ENCODE peak calls at places on chromosomes 3 and 15, in four cellular contexts. K is HepG2; A is mammary epithelial cell; Z is CD8-positive, alpha-beta T cell. R is an unnamed sample.
A peak's percentile ranks its signal among the peaks of the same experiment; 100 is the strongest.

GRCh38 chr3:28103871-28104270 is 137.5 kb upstream of the CMC1 start:
- DNase-seq in K (no peak), Z (no peak), A (no peak), R (no peak)

GRCh38 chr15:68010366-68010765 is 43.7 kb upstream of the PIAS1 start:
- DNase-seq in K (no peak), Z (no peak), A (no peak), R (no peak)

GRCh38 chr3:134449277-134449676 is 36.5 kb downstream of the ANAPC13 start:
- DNase-seq in K (peak; percentile 56), A (peak; percentile 45), Z (no peak), R (no peak)

GRCh38 chr3:100782359-100782758 is 73.1 kb downstream of the TFG start:
- DNase-seq in K (no peak), Z (no peak), A (no peak), R (no peak)

GRCh38 chr15:73691398-73691797 is 7.2 kb downstream of the CD276 start:
- DNase-seq in Z (no peak), K (no peak), A (peak; percentile 80), R (peak; percentile 77)

GRCh38 chr15:100671858-100672543 is 69.6 kb downstream of the ASB7 start:
- DNase-seq in A (peak; percentile 49), K (peak; percentile 33), Z (no peak), R (no peak)

GRCh38 chr15:45114076-45114750 is at the start of the genes DUOX2 and DUOXA2:
- DNase-seq in A (no peak), Z (no peak), K (no peak), R (no peak)

GRCh38 chr15:33059184-33059583 is 135.3 kb downstream of the FMN1 start:
- DNase-seq in A (no peak), Z (no peak), K (no peak), R (no peak)

GRCh38 chr3:133479401-133479800 is 79.5 kb downstream of the BFSP2 start:
- DNase-seq in A (no peak), K (no peak), Z (no peak), R (no peak)

GRCh38 chr15:76342382-76343201 is 6.0 kb downstream of the ISL2 start:
- DNase-seq in A (no peak), K (no peak), Z (no peak), R (no peak)
- H3K4me1 ChIP-seq in A (peaks cover 21% of the 10 kb centered on the region), K (peaks cover 27% of the 10 kb centered on the region), Z (peaks cover 67% of the 10 kb centered on the region), R (peaks cover 67% of the 10 kb centered on the region)

GRCh38 chr15:40006003-40006402 is 33.0 kb downstream of the SRP14 start:
- DNase-seq in K (no peak), Z (no peak), A (no peak), R (no peak)

GRCh38 chr15:40006646-40007045 is 32.3 kb downstream of the SRP14 start:
- DNase-seq in A (no peak), Z (no peak), K (no peak), R (no peak)

GRCh38 chr15:40011303-40011702 is 27.7 kb downstream of the SRP14 start:
- DNase-seq in A (no peak), K (no peak), Z (no peak), R (no peak)

GRCh38 chr15:40010681-40011080 is 28.3 kb downstream of the SRP14 start:
- DNase-seq in Z (no peak), A (peak; percentile 78), K (no peak), R (no peak)

DNA sequence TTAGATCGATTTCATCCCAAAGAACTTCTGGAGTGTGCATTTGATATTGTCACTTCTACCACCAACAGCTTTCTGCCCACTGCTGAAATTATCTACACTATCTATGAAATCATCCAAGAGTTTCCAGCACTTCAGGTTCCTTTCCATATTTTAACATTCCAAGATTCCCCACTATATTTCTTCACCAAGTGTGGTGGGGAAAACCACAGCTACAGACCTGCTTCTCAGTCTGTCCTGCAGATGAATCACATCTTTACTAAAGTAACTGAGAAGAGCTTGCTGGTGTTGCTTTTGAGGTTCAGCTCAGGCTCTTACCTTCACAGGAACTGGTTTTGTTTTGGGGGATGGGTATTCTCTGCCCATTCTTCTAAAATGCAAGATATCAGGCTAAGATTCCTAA is 30.9 kb downstream of the SRP14 start:
- DNase-seq in Z (no peak), A (no peak), K (no peak), R (no peak)
- H3K4me1 ChIP-seq in Z (no peaks in the 10 kb centered on the region), A (peaks cover 5% of the 10 kb centered on the region), K (peaks cover 31% of the 10 kb centered on the region), R (no peaks in the 10 kb centered on the region)

GRCh38 chr3:43294975-43295374 is 8.6 kb downstream of the SNRK start:
- DNase-seq in K (peak; percentile 55), Z (no peak), A (no peak), R (no peak)

GRCh38 chr3:43296565-43296964 is 10.2 kb downstream of the SNRK start:
- DNase-seq in K (no peak), Z (peak; percentile 85), A (peak; percentile 39), R (no peak)

GRCh38 chr3:43298292-43298691 is 12.0 kb downstream of the SNRK start:
- DNase-seq in A (no peak), Z (no peak), K (no peak), R (no peak)

GRCh38 chr3:43302116-43302880 is 16.0 kb downstream of the SNRK start:
- DNase-seq in K (no peak), A (no peak), Z (no peak), R (no peak)

GRCh38 chr3:43298761-43299160 is 12.4 kb downstream of the SNRK start:
- DNase-seq in K (no peak), Z (peak; percentile 22), A (no peak), R (no peak)
- H3K4me1 ChIP-seq in K (peaks cover 41% of the 10 kb centered on the region), Z (peaks cover 90% of the 10 kb centered on the region), A (peaks cover 7% of the 10 kb centered on the region), R (peaks cover 64% of the 10 kb centered on the region)

DNA sequence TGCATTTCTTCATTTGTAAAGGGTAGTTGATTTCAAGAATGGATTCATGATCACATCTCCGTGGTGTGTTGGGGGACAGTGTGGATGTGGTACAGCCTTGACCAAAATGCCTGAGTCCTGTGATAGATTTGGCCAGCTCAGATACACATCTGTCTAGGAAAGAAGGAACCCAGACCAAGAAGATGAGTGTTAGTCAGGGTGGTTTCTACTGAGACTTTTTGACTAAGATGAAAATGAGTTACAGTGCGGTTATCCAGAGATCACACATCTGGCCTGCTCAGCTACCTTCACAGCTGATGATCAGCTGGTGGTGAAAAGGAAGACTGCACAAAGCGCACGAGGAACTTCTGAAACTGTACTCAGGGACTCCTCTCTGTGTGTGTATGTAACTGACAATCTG is 68.0 kb downstream of the FNDC3B start:
- DNase-seq in Z (peak; percentile 60), A (no peak), K (no peak), R (no peak)
- H3K4me1 ChIP-seq in Z (peaks cover 70% of the 10 kb centered on the region), A (peaks cover 53% of the 10 kb centered on the region), K (peaks cover 98% of the 10 kb centered on the region), R (peaks cover 58% of the 10 kb centered on the region)

GRCh38 chr15:92618121-92618520 is 37.5 kb downstream of the FAM174B start:
- DNase-seq in K (no peak), Z (no peak), A (no peak), R (peak; percentile 21)
- H3K4me1 ChIP-seq in K (peaks cover 32% of the 10 kb centered on the region), Z (no peaks in the 10 kb centered on the region), A (peaks cover 2% of the 10 kb centered on the region), R (peaks cover 18% of the 10 kb centered on the region)

GRCh38 chr3:81816473-81817260 is 55.2 kb upstream of the GBE1 start:
- DNase-seq in A (no peak), Z (no peak), K (no peak), R (no peak)
- H3K4me1 ChIP-seq in A (no peaks in the 10 kb centered on the region), Z (no peaks in the 10 kb centered on the region), K (peaks cover 9% of the 10 kb centered on the region), R (no peaks in the 10 kb centered on the region)

GRCh38 chr3:53230789-53231188 is 25.0 kb downstream of the TKT start:
- DNase-seq in Z (no peak), A (no peak), K (no peak), R (no peak)

GRCh38 chr3:53230041-53230621 is 25.7 kb downstream of the TKT start:
- DNase-seq in A (no peak), Z (no peak), K (no peak), R (no peak)

GRCh38 chr3:53227993-53228885 is 27.6 kb downstream of the TKT start:
- DNase-seq in K (no peak), Z (no peak), A (no peak), R (no peak)

GRCh38 chr3:53229171-53229570 is 26.7 kb downstream of the TKT start:
- DNase-seq in A (no peak), Z (no peak), K (no peak), R (no peak)

GRCh38 chr3:53229606-53230005 is 26.2 kb downstream of the TKT start:
- DNase-seq in K (no peak), Z (no peak), A (no peak), R (no peak)
- H3K4me1 ChIP-seq in K (peaks cover 27% of the 10 kb centered on the region), Z (no peaks in the 10 kb centered on the region), A (no peaks in the 10 kb centered on the region), R (no peaks in the 10 kb centered on the region)

DNA sequence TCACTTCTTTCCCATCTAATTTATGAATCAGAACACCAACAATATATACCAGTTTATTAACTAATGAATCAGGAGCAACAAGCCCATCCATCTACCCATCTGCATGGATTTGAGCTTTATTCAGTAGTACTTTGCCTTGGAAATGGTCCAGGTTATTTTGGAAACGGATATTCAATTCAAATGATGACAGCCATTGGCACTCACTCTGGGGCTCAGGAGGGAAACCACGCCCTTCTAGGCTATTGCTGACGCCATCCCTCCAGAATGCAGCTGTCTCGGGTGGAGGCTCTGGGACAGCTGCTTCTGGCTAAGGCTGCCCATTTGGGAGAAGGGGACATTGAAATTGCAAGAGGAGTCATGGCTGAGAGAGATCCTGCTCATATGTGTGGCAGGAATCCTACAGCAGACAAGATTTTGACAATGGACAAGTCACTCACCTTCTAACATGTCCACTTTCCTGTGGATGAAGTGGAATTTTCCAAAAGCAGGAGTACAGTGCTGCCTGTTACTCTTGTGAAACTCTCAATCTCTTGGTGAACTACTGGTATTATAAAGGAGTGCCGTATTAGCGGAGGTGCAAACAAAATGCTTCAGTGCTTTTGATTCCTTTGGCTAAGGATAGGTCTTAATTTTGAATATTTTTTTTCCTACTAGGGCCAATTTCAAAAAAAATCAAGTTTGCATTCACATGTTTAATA is 29.3 kb upstream of the TRAK1 start:
- DNase-seq in A (peak; percentile 83), K (no peak), Z (no peak), R (peak; percentile 76)
- H3K4me1 ChIP-seq in A (peaks cover 25% of the 10 kb centered on the region), K (peaks cover 63% of the 10 kb centered on the region), Z (no peaks in the 10 kb centered on the region), R (peaks cover 54% of the 10 kb centered on the region)

GRCh38 chr3:125142418-125142778 is 70.2 kb downstream of the SLC12A8 start:
- DNase-seq in K (no peak), A (no peak), Z (no peak), R (no peak)

GRCh38 chr3:125141596-125142417 is 70.7 kb downstream of the SLC12A8 start:
- DNase-seq in A (no peak), K (no peak), Z (peak; percentile 74), R (peak; percentile 78)

GRCh38 chr3:125139386-125139785 is 73.2 kb downstream of the SLC12A8 start:
- DNase-seq in A (no peak), Z (no peak), K (no peak), R (no peak)

GRCh38 chr3:125140011-125140813 is 72.3 kb downstream of the SLC12A8 start:
- DNase-seq in K (no peak), A (peak; percentile 86), Z (no peak), R (no peak)

GRCh38 chr3:125140817-125141595 is 71.5 kb downstream of the SLC12A8 start:
- DNase-seq in A (no peak), Z (no peak), K (no peak), R (no peak)
- H3K4me1 ChIP-seq in A (peaks cover 27% of the 10 kb centered on the region), Z (peaks cover 24% of the 10 kb centered on the region), K (no peaks in the 10 kb centered on the region), R (peaks cover 48% of the 10 kb centered on the region)

R was measured in upper lobe of left lung.